ENCODE peak calls at places on chromosomes 12 and 14, in five cellular contexts. A, B, C, N and W are unnamed samples.

GRCh38 chr14:105058521-105059034 is 6.7 kb downstream of the GPR132 start:
- DNase-seq in B (no peak), A (no peak), C (no peak), N (no peak), W (no peak)

GRCh38 chr14:47103781-47104180 is 452.2 kb upstream of the RPL10L start:
- DNase-seq in B (no peak), N (no peak), A (no peak), C (no peak), W (no peak)

GRCh38 chr14:83255015-83255726 is 1721.5 kb upstream of the SEL1L start:
- DNase-seq in B (no peak), N (no peak), C (no peak), A (no peak), W (no peak)

GRCh38 chr12:54428050-54429013 is 9.3 kb upstream of the ITGA5 start:
- DNase-seq in N (no peak), A (no peak), C (peak), B (peak), W (no peak)

GRCh38 chr12:64760808-64761573 is 1.8 kb upstream of the GNS start:
- DNase-seq in B (no peak), N (no peak), A (no peak), C (no peak), W (no peak)

GRCh38 chr14:69528930-69529329 is 44.4 kb downstream of the PLEKHD1 start:
- DNase-seq in C (no peak), B (no peak), A (no peak), N (no peak), W (no peak)

GRCh38 chr12:120220838-120221575 is 20.1 kb upstream of the RPLP0 start:
- DNase-seq in N (no peak), C (no peak), B (no peak), A (no peak), W (no peak)

GRCh38 chr12:118373628-118374027 is 921 bp upstream of the TAOK3 start:
- DNase-seq in A (no peak), B (no peak), N (no peak), C (no peak), W (no peak)

GRCh38 chr12:108996320-108996719 is 24.5 kb downstream of the SVOP start:
- DNase-seq in B (no peak), C (no peak), A (no peak), N (no peak), W (no peak)

GRCh38 chr12:132525833-132526455 is 36.0 kb downstream of the FBRSL1 start:
- DNase-seq in B (no peak), A (no peak), C (no peak), N (no peak), W (no peak)

GRCh38 chr12:88334271-88334670 is 192.2 kb downstream of the TMTC3 start:
- DNase-seq in N (peak), A (no peak), C (no peak), B (peak), W (no peak)

GRCh38 chr14:103186894-103187586 is 63.8 kb downstream of the TNFAIP2 start:
- DNase-seq in N (no peak), C (no peak), B (no peak), A (no peak), W (no peak)

GRCh38 chr14:67964391-67964812 is 144.8 kb downstream of the RAD51B start:
- DNase-seq in N (peak), A (no peak), C (no peak), B (peak), W (no peak)

GRCh38 chr12:53096089-53096741 is 1.3 kb upstream of the IGFBP6 start:
- DNase-seq in N (no peak), B (peak), A (no peak), C (no peak), W (no peak)

GRCh38 chr14:55881577-55882241 is 236.5 kb upstream of the PELI2 start:
- DNase-seq in B (no peak), A (no peak), C (no peak), N (no peak), W (no peak)

GRCh38 chr12:98127336-98127679 is 388.1 kb upstream of the TMPO start:
- DNase-seq in A (no peak), C (no peak), B (no peak), N (no peak), W (no peak)

GRCh38 chr12:6871052-6871957 is 1.8 kb downstream of the SPSB2 start:
- DNase-seq in C (no peak), N (no peak), B (peak), A (no peak), W (no peak)

GRCh38 chr12:124191024-124191359 is 103.9 kb upstream of the RFLNA start:
- DNase-seq in B (peak), A (no peak), N (no peak), C (no peak), W (no peak)

GRCh38 chr14:93268406-93268805 is 61.4 kb downstream of the UBR7 start:
- DNase-seq in B (no peak), A (no peak), C (no peak), N (no peak), W (no peak)

GRCh38 chr14:72480465-72481243 is 413.2 kb downstream of the DPF3 start:
- DNase-seq in C (no peak), N (no peak), A (no peak), B (no peak), W (no peak)

GRCh38 chr12:128111333-128111732 is 155.6 kb upstream of the TMEM132C start:
- DNase-seq in B (no peak), N (no peak), A (no peak), C (no peak), W (no peak)

GRCh38 chr14:43418314-43418713 is 1088.8 kb downstream of the FSCB start:
- DNase-seq in B (no peak), A (no peak), C (no peak), N (no peak), W (no peak)

GRCh38 chr14:75234173-75234855 is 44.3 kb upstream of the FOS start:
- DNase-seq in B (peak), C (no peak), N (no peak), A (no peak), W (no peak)

GRCh38 chr14:26204954-26205479 is 392.8 kb downstream of the NOVA1 start:
- DNase-seq in B (peak), N (no peak), A (peak), C (no peak), W (no peak)

GRCh38 chr14:72594099-72594901 is 299.6 kb downstream of the DPF3 start:
- DNase-seq in A (no peak), N (no peak), C (no peak), B (no peak), W (no peak)

GRCh38 chr14:103003351-103003615 is 54.1 kb downstream of the CDC42BPB start:
- DNase-seq in A (no peak), C (no peak), B (no peak), N (no peak), W (no peak)

GRCh38 chr14:67532998-67533753 is at the start of gene PLEKHH1:
- DNase-seq in C (no peak), B (peak), A (peak), N (no peak), W (no peak)

GRCh38 chr12:6224550-6224949 is 24.4 kb downstream of the CD9 start:
- DNase-seq in A (no peak), B (no peak), C (no peak), N (no peak), W (no peak)

GRCh38 chr14:99751539-99752485 is 41.4 kb upstream of the EML1 start:
- DNase-seq in B (peak), N (no peak), A (no peak), C (no peak), W (no peak)

GRCh38 chr14:101087614-101088394 is 184.3 kb upstream of the RTL1 start:
- DNase-seq in B (no peak), C (no peak), A (no peak), N (no peak), W (no peak)

GRCh38 chr12:105025890-105026289 is 39.8 kb downstream of the NOPCHAP1 start:
- DNase-seq in B (peak), N (no peak), A (no peak), C (no peak), W (no peak)

GRCh38 chr12:40688085-40688725 is 4.0 kb upstream of the CNTN1 start:
- DNase-seq in C (no peak), B (no peak), A (no peak), N (no peak), W (no peak)

GRCh38 chr14:99270491-99271287 is 1.3 kb downstream of the BCL11B start:
- DNase-seq in B (no peak), C (peak), A (peak), N (no peak), W (no peak)

GRCh38 chr12:25583545-25583944 is 30.5 kb upstream of the LMNTD1 start:
- DNase-seq in N (no peak), B (peak), C (no peak), A (peak), W (no peak)

GRCh38 chr12:90683871-90684270 is 271.1 kb downstream of the CCER1 start:
- DNase-seq in N (no peak), B (peak), A (no peak), C (no peak), W (no peak)

GRCh38 chr12:24748326-24748725 is 200.6 kb downstream of the BCAT1 start:
- DNase-seq in A (no peak), N (no peak), B (no peak), C (no peak), W (no peak)

GRCh38 chr12:115871714-115872113 is 405.8 kb downstream of the MED13L start:
- DNase-seq in C (no peak), N (peak), A (peak), B (peak), W (no peak)
- TF ChIP-seq CTCF in C (no peak), N (peak), A (peak), B (peak), W (no peak)

GRCh38 chr12:95339086-95339788 is 121.6 kb downstream of the VEZT start:
- DNase-seq in N (no peak), B (no peak), C (no peak), A (no peak), W (no peak)

GRCh38 chr12:95342008-95342407 is 124.4 kb downstream of the VEZT start:
- DNase-seq in C (no peak), B (no peak), N (no peak), A (no peak), W (no peak)

GRCh38 chr12:95349291-95349690 is 124.7 kb upstream of the METAP2 start:
- DNase-seq in C (no peak), A (no peak), N (no peak), B (no peak), W (no peak)

DNA sequence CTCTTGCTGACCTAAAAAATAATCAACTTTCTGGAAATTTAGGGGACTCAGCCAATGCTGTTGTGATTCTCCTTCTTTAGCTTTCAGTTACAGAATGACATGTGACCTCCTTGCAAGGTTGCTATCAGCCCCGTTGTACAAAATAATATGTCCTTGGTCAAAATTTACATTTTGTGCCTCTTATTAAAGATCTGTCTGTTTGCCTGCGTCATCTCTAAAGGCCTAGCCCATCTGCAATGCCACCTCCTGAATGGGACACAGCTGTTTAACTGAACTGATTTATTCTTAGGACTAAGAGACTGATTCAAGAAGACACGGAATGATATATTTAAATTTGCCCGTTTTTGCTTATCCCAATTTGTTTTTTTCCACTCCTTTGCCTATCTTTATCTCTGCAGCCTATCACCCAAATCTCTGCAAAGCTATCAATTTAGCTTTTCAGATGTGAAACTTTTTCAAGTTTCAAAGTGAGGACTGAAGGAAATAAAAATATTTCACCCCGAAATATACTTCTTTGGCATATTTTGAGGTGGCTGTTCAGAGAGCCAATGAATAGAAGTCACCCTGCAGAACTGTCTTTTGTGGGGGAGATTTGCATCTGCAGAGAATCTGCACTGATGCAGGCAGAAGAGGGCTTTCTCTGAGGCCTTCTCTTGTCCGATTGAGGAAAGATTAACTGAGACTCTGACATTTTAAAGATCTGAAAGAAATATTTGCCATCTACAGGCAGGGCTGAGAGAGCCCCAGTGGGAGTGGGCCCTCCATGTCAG is 126.0 kb downstream of the VEZT start:
- DNase-seq in A (no peak), N (no peak), B (no peak), C (no peak), W (no peak)
- TF ChIP-seq CTCF in A (no peak), N (no peak), B (no peak), C (no peak), W (no peak)

GRCh38 chr14:21749306-21749868 is 75.8 kb upstream of the OR4E1 start:
- DNase-seq in A (no peak), C (peak), N (no peak), B (no peak), W (no peak)

GRCh38 chr14:21748869-21749303 is 75.3 kb upstream of the OR4E1 start:
- DNase-seq in A (peak), N (no peak), B (peak), C (peak), W (no peak)
- TF ChIP-seq CTCF in A (peak), N (peak), B (peak), C (peak), W (no peak)

GRCh38 chr14:25042362-25043299 is 7.3 kb downstream of the STXBP6 start:
- DNase-seq in A (peak), B (peak), C (no peak), N (no peak), W (no peak)
- TF ChIP-seq CTCF in A (peak), B (peak), C (no peak), N (peak), W (no peak)

DNA sequence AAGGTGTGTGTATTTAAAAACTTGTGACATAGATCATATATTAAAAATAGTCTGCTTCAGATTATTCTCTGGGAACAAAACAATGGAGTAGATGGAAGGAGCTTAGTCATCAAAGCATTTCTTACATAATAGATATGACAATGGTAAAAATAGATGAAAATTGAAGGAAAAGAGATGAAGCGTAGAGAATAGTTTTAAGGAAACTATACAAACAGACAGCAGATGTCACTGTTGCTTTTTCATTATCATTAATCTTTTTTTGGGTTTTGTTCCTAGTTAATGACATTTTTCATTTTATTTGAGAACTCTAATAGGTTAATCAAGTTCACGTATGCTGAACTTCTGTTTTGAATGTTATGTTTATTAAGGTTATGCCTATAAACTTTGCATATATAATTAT is 149.2 kb upstream of the FBXO33 start:
- DNase-seq in N (no peak), C (no peak), A (no peak), B (peak), W (no peak)
- TF ChIP-seq CTCF in N (no peak), C (peak), A (no peak), B (no peak), W (no peak)

GRCh38 chr12:72267974-72268373 is 4.2 kb upstream of the TRHDE start:
- DNase-seq in B (no peak), N (no peak), A (no peak), C (no peak), W (no peak)
- TF ChIP-seq CTCF in B (peak), N (peak), A (no peak), C (no peak), W (no peak)

GRCh38 chr14:97426776-97427175 is 629.6 kb downstream of the VRK1 start:
- DNase-seq in N (no peak), A (no peak), B (no peak), C (no peak), W (no peak)
- TF ChIP-seq CTCF in N (no peak), A (no peak), B (no peak), C (no peak), W (no peak)

GRCh38 chr12:115794659-115795081 is 482.8 kb downstream of the MED13L start:
- DNase-seq in C (no peak), B (no peak), A (no peak), N (no peak), W (no peak)
- TF ChIP-seq CTCF in C (no peak), B (no peak), A (no peak), N (no peak), W (no peak)

GRCh38 chr12:100827901-100828520 is 33.4 kb downstream of the ANO4 start:
- DNase-seq in B (peak), C (no peak), N (no peak), A (peak), W (no peak)
- TF ChIP-seq CTCF in B (peak), C (no peak), N (peak), A (peak), W (no peak)